ENCODE peak calls at places on chromosome 10, in ten cellular contexts. One of them, this sample, is unnamed.

GRCh38 chr10:87550741-87551140 is 46.0 kb downstream of the MINPP1 start:
- DNase-seq in hepatocyte: no peak
- DNase-seq in CD8-positive, alpha-beta T cell: no peak
- DNase-seq in PC-3: no peak
- DNase-seq in choroid plexus epithelial cell: peak
- DNase-seq in stomach: no peak
- DNase-seq in NB4: no peak
- DNase-seq in coronary artery: no peak
- DNase-seq in fibroblast of lung: no peak
- DNase-seq in IMR-90: no peak
- DNase-seq in this sample: peak

GRCh38 chr10:79483948-79484347 is 28.4 kb upstream of the EIF5AL1 start:
- DNase-seq in hepatocyte: no peak
- DNase-seq in CD8-positive, alpha-beta T cell: no peak
- DNase-seq in PC-3: no peak
- DNase-seq in choroid plexus epithelial cell: no peak
- DNase-seq in stomach: no peak
- DNase-seq in NB4: no peak
- DNase-seq in coronary artery: no peak
- DNase-seq in fibroblast of lung: peak
- DNase-seq in IMR-90: peak
- DNase-seq in this sample: peak

GRCh38 chr10:61186408-61186807 is 242.4 kb upstream of the RHOBTB1 start:
- DNase-seq in hepatocyte: no peak
- DNase-seq in CD8-positive, alpha-beta T cell: no peak
- DNase-seq in PC-3: no peak
- DNase-seq in choroid plexus epithelial cell: no peak
- DNase-seq in stomach: no peak
- DNase-seq in NB4: no peak
- DNase-seq in coronary artery: no peak
- DNase-seq in fibroblast of lung: no peak
- DNase-seq in IMR-90: no peak
- DNase-seq in this sample: no peak

GRCh38 chr10:111139567-111139966 is 62.7 kb downstream of the ADRA2A start:
- DNase-seq in hepatocyte: no peak
- DNase-seq in CD8-positive, alpha-beta T cell: no peak
- DNase-seq in PC-3: no peak
- DNase-seq in choroid plexus epithelial cell: no peak
- DNase-seq in stomach: no peak
- DNase-seq in NB4: no peak
- DNase-seq in coronary artery: no peak
- DNase-seq in fibroblast of lung: no peak
- DNase-seq in IMR-90: no peak
- DNase-seq in this sample: no peak

GRCh38 chr10:26621889-26622681 is 75.4 kb upstream of the PDSS1 start:
- DNase-seq in hepatocyte: peak
- DNase-seq in CD8-positive, alpha-beta T cell: no peak
- DNase-seq in PC-3: peak
- DNase-seq in choroid plexus epithelial cell: peak
- DNase-seq in stomach: peak
- DNase-seq in NB4: peak
- DNase-seq in coronary artery: no peak
- DNase-seq in fibroblast of lung: no peak
- DNase-seq in IMR-90: peak
- DNase-seq in this sample: no peak

GRCh38 chr10:79472951-79473350 is 27.5 kb upstream of the ZCCHC24 start:
- DNase-seq in hepatocyte: no peak
- DNase-seq in CD8-positive, alpha-beta T cell: no peak
- DNase-seq in PC-3: no peak
- DNase-seq in choroid plexus epithelial cell: no peak
- DNase-seq in stomach: no peak
- DNase-seq in NB4: peak
- DNase-seq in coronary artery: no peak
- DNase-seq in fibroblast of lung: no peak
- DNase-seq in IMR-90: no peak
- DNase-seq in this sample: peak

GRCh38 chr10:130127612-130128607 is 8.3 kb upstream of the GLRX3 start:
- DNase-seq in hepatocyte: peak
- DNase-seq in CD8-positive, alpha-beta T cell: peak
- DNase-seq in PC-3: peak
- DNase-seq in choroid plexus epithelial cell: peak
- DNase-seq in stomach: peak
- DNase-seq in NB4: peak
- DNase-seq in coronary artery: no peak
- DNase-seq in fibroblast of lung: peak
- DNase-seq in IMR-90: peak
- DNase-seq in this sample: peak

GRCh38 chr10:128310966-128311658 is 184.9 kb upstream of the MKI67 start:
- DNase-seq in hepatocyte: no peak
- DNase-seq in CD8-positive, alpha-beta T cell: no peak
- DNase-seq in PC-3: no peak
- DNase-seq in choroid plexus epithelial cell: no peak
- DNase-seq in stomach: no peak
- DNase-seq in NB4: no peak
- DNase-seq in coronary artery: no peak
- DNase-seq in fibroblast of lung: no peak
- DNase-seq in IMR-90: no peak
- DNase-seq in this sample: no peak

GRCh38 chr10:103632247-103632642 is 138.7 kb downstream of the NEURL1 start:
- DNase-seq in hepatocyte: no peak
- DNase-seq in CD8-positive, alpha-beta T cell: no peak
- DNase-seq in PC-3: no peak
- DNase-seq in choroid plexus epithelial cell: no peak
- DNase-seq in stomach: no peak
- DNase-seq in NB4: no peak
- DNase-seq in coronary artery: no peak
- DNase-seq in fibroblast of lung: no peak
- DNase-seq in IMR-90: no peak
- DNase-seq in this sample: no peak

GRCh38 chr10:80504897-80505465 is 32.7 kb upstream of the SH2D4B start:
- DNase-seq in hepatocyte: no peak
- DNase-seq in CD8-positive, alpha-beta T cell: no peak
- DNase-seq in PC-3: no peak
- DNase-seq in choroid plexus epithelial cell: no peak
- DNase-seq in stomach: no peak
- DNase-seq in NB4: no peak
- DNase-seq in coronary artery: no peak
- DNase-seq in fibroblast of lung: no peak
- DNase-seq in IMR-90: no peak
- DNase-seq in this sample: no peak

GRCh38 chr10:13977861-13978843 is 352.6 kb downstream of the FRMD4A start:
- DNase-seq in hepatocyte: no peak
- DNase-seq in CD8-positive, alpha-beta T cell: no peak
- DNase-seq in PC-3: peak
- DNase-seq in choroid plexus epithelial cell: peak
- DNase-seq in stomach: no peak
- DNase-seq in NB4: no peak
- DNase-seq in coronary artery: peak
- DNase-seq in fibroblast of lung: peak
- DNase-seq in IMR-90: peak
- DNase-seq in this sample: peak

GRCh38 chr10:71312840-71313789 is 5.9 kb upstream of the SLC29A3 start:
- DNase-seq in hepatocyte: peak
- DNase-seq in CD8-positive, alpha-beta T cell: no peak
- DNase-seq in PC-3: no peak
- DNase-seq in choroid plexus epithelial cell: peak
- DNase-seq in stomach: no peak
- DNase-seq in NB4: no peak
- DNase-seq in coronary artery: peak
- DNase-seq in fibroblast of lung: peak
- DNase-seq in IMR-90: peak
- DNase-seq in this sample: peak

GRCh38 chr10:63603709-63604445 is 82.7 kb downstream of the REEP3 start:
- DNase-seq in hepatocyte: no peak
- DNase-seq in CD8-positive, alpha-beta T cell: no peak
- DNase-seq in PC-3: no peak
- DNase-seq in choroid plexus epithelial cell: peak
- DNase-seq in stomach: no peak
- DNase-seq in NB4: no peak
- DNase-seq in coronary artery: no peak
- DNase-seq in fibroblast of lung: peak
- DNase-seq in IMR-90: peak
- DNase-seq in this sample: peak

GRCh38 chr10:72953687-72954086 is 919 bp downstream of the PLA2G12B start:
- DNase-seq in hepatocyte: peak
- DNase-seq in CD8-positive, alpha-beta T cell: no peak
- DNase-seq in PC-3: no peak
- DNase-seq in choroid plexus epithelial cell: no peak
- DNase-seq in stomach: no peak
- DNase-seq in NB4: no peak
- DNase-seq in coronary artery: no peak
- DNase-seq in fibroblast of lung: no peak
- DNase-seq in IMR-90: no peak
- DNase-seq in this sample: no peak
- H3K4me3 ChIP-seq in hepatocyte: peak
- H3K4me3 ChIP-seq in CD8-positive, alpha-beta T cell: no peak
- H3K4me3 ChIP-seq in PC-3: no peak
- H3K4me3 ChIP-seq in choroid plexus epithelial cell: no peak
- H3K4me3 ChIP-seq in stomach: no peak
- H3K4me3 ChIP-seq in NB4: no peak
- H3K4me3 ChIP-seq in coronary artery: no peak
- H3K4me3 ChIP-seq in fibroblast of lung: no peak
- H3K4me3 ChIP-seq in IMR-90: no peak
- H3K4me3 ChIP-seq in this sample: no peak

DNA sequence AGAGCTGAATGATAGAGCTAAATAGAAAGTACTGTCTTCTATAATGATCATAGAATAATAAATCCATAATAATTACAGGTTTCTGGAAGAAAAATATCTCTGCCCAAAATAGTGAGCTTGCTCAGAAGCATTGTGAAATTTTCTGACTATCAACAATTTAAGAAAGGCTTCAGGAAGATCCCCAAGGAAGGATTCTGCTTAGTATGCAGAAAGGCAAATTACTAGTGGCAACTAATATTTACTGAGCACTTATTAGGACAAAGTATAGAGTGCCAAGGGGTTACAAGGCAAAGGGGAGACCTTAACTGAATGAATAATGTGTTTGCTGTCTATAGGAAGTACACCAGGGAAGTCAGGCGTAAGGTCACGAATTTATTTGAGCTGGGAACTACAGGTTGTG is 158.1 kb upstream of the LRRTM3 start:
- DNase-seq in hepatocyte: no peak
- DNase-seq in CD8-positive, alpha-beta T cell: no peak
- DNase-seq in PC-3: no peak
- DNase-seq in choroid plexus epithelial cell: no peak
- DNase-seq in stomach: no peak
- DNase-seq in NB4: no peak
- DNase-seq in coronary artery: no peak
- DNase-seq in fibroblast of lung: no peak
- DNase-seq in IMR-90: no peak
- DNase-seq in this sample: no peak
- TF ChIP-seq CTCF in hepatocyte: no peak
- TF ChIP-seq CTCF in CD8-positive, alpha-beta T cell: no peak
- TF ChIP-seq CTCF in PC-3: no peak
- TF ChIP-seq CTCF in choroid plexus epithelial cell: no peak
- TF ChIP-seq CTCF in stomach: no peak
- TF ChIP-seq CTCF in NB4: no peak
- TF ChIP-seq CTCF in coronary artery: no peak
- TF ChIP-seq CTCF in fibroblast of lung: no peak
- TF ChIP-seq CTCF in IMR-90: no peak
- TF ChIP-seq CTCF in this sample: no peak

DNA sequence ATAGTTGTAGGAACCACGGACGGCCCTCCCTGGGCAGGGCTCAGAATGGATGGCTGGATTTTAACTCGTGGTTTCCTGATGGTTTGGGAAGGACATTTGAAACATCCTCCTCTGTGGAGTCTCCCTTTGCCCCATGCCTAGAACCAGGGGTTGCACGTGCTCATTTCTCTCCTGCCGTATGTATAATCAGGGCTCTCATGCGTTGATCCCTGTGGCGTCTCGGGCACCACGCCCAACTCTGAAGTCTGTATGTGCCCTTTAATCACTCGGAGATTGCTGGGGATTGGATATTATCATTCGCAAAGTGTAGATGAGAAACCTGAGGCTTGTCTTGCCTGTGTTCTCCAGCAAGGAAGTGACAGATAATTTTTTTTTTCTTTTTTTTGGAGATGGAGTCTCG is 257.1 kb downstream of the CAMK1D start:
- DNase-seq in hepatocyte: no peak
- DNase-seq in CD8-positive, alpha-beta T cell: no peak
- DNase-seq in PC-3: no peak
- DNase-seq in choroid plexus epithelial cell: no peak
- DNase-seq in stomach: no peak
- DNase-seq in NB4: no peak
- DNase-seq in coronary artery: no peak
- DNase-seq in fibroblast of lung: no peak
- DNase-seq in IMR-90: no peak
- DNase-seq in this sample: no peak
- H3K4me3 ChIP-seq in hepatocyte: no peak
- H3K4me3 ChIP-seq in CD8-positive, alpha-beta T cell: peak
- H3K4me3 ChIP-seq in PC-3: no peak
- H3K4me3 ChIP-seq in choroid plexus epithelial cell: no peak
- H3K4me3 ChIP-seq in stomach: no peak
- H3K4me3 ChIP-seq in NB4: no peak
- H3K4me3 ChIP-seq in coronary artery: peak
- H3K4me3 ChIP-seq in fibroblast of lung: no peak
- H3K4me3 ChIP-seq in IMR-90: no peak
- H3K4me3 ChIP-seq in this sample: no peak

GRCh38 chr10:68800196-68800595 is 27.1 kb upstream of the STOX1 start:
- DNase-seq in hepatocyte: no peak
- DNase-seq in CD8-positive, alpha-beta T cell: no peak
- DNase-seq in PC-3: no peak
- DNase-seq in choroid plexus epithelial cell: no peak
- DNase-seq in stomach: no peak
- DNase-seq in NB4: no peak
- DNase-seq in coronary artery: no peak
- DNase-seq in fibroblast of lung: no peak
- DNase-seq in IMR-90: no peak
- DNase-seq in this sample: no peak

GRCh38 chr10:68792115-68792514 is 35.2 kb upstream of the STOX1 start:
- DNase-seq in hepatocyte: no peak
- DNase-seq in CD8-positive, alpha-beta T cell: no peak
- DNase-seq in PC-3: peak
- DNase-seq in choroid plexus epithelial cell: peak
- DNase-seq in stomach: no peak
- DNase-seq in NB4: peak
- DNase-seq in coronary artery: no peak
- DNase-seq in fibroblast of lung: peak
- DNase-seq in IMR-90: peak
- DNase-seq in this sample: peak

GRCh38 chr10:68795886-68796532 is 31.3 kb upstream of the STOX1 start:
- DNase-seq in hepatocyte: no peak
- DNase-seq in CD8-positive, alpha-beta T cell: no peak
- DNase-seq in PC-3: no peak
- DNase-seq in choroid plexus epithelial cell: no peak
- DNase-seq in stomach: no peak
- DNase-seq in NB4: no peak
- DNase-seq in coronary artery: no peak
- DNase-seq in fibroblast of lung: no peak
- DNase-seq in IMR-90: no peak
- DNase-seq in this sample: no peak

DNA sequence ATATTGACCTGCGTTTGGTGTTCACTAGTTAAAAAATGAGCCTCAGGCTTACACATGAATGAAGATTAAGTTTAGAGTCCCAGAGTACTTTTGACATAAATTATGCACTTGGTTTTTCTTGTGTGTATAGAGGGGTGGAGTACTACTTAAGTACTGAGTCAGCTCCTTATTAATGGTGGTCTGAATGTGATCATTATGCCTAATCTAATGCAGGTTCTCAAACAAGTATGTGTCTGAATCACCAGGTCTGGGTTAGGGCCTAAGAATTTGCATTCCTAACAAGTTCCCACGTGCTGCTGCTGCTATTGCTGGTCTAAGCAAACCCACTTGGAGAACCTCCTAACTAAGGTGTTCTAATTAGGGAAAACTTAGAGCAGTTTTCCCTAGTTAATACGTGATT is 30.7 kb upstream of the STOX1 start:
- DNase-seq in hepatocyte: no peak
- DNase-seq in CD8-positive, alpha-beta T cell: no peak
- DNase-seq in PC-3: peak
- DNase-seq in choroid plexus epithelial cell: no peak
- DNase-seq in stomach: no peak
- DNase-seq in NB4: no peak
- DNase-seq in coronary artery: no peak
- DNase-seq in fibroblast of lung: no peak
- DNase-seq in IMR-90: peak
- DNase-seq in this sample: no peak
- TF ChIP-seq CTCF in hepatocyte: no peak
- TF ChIP-seq CTCF in CD8-positive, alpha-beta T cell: no peak
- TF ChIP-seq CTCF in PC-3: no peak
- TF ChIP-seq CTCF in choroid plexus epithelial cell: no peak
- TF ChIP-seq CTCF in stomach: no peak
- TF ChIP-seq CTCF in NB4: no peak
- TF ChIP-seq CTCF in coronary artery: no peak
- TF ChIP-seq CTCF in fibroblast of lung: no peak
- TF ChIP-seq CTCF in IMR-90: no peak
- TF ChIP-seq CTCF in this sample: no peak